ENCODE peak calls at places on chromosome 18, in seven cellular contexts. N is sigmoid colon, U is dorsolateral prefrontal cortex, T is cardiac fibroblast, B is ovary, O is AG04450, W is left ventricle myocardium inferior. J is an unnamed sample.

GRCh38 chr18:34086370-34086769 is 138.3 kb downstream of the NOL4 start:
- DNase-seq in N (no peak), U (no peak), T (no peak), B (no peak), O (no peak), W (no peak), J (no peak)

GRCh38 chr18:21958256-21958655 is 211.1 kb upstream of the GATA6 start:
- DNase-seq in N (no peak), U (no peak), T (no peak), B (no peak), O (no peak), W (no peak), J (no peak)

GRCh38 chr18:75105551-75106254 is 103.2 kb downstream of the PTGR3 start:
- DNase-seq in N (no peak), U (no peak), T (no peak), B (no peak), O (no peak), W (no peak), J (no peak)

GRCh38 chr18:58541137-58541788 is 87.6 kb downstream of the ALPK2 start:
- DNase-seq in N (no peak), U (no peak), T (peak; percentile 44), B (no peak), O (no peak), W (no peak), J (peak; percentile 61)

GRCh38 chr18:36572135-36572856 is 256.5 kb downstream of the TPGS2 start:
- DNase-seq in N (no peak), U (peak; percentile 27), T (peak; percentile 68), B (peak; percentile 51), O (no peak), W (no peak), J (peak; percentile 60)

GRCh38 chr18:76005632-76006031 is 489.4 kb downstream of the ZNF516 start:
- DNase-seq in N (no peak), U (no peak), T (no peak), B (no peak), O (no peak), W (no peak), J (no peak)

GRCh38 chr18:68181956-68182355 is 533.0 kb downstream of the TMX3 start:
- DNase-seq in N (no peak), U (no peak), T (peak; percentile 38), B (no peak), O (no peak), W (no peak), J (no peak)

GRCh38 chr18:60411715-60412114 is 39.1 kb upstream of the MC4R start:
- DNase-seq in N (no peak), U (no peak), T (no peak), B (no peak), O (no peak), W (no peak), J (peak; percentile 4)

GRCh38 chr18:8998481-8999217 is 103.8 kb upstream of the NDUFV2 start:
- DNase-seq in N (no peak), U (no peak), T (peak; percentile 55), B (no peak), O (no peak), W (no peak), J (peak; percentile 30)

GRCh38 chr18:10147752-10148151 is 233.9 kb downstream of the VAPA start:
- DNase-seq in N (no peak), U (no peak), T (no peak), B (no peak), O (no peak), W (no peak), J (no peak)

GRCh38 chr18:59155140-59155539 is 15.5 kb downstream of the SEC11C start:
- DNase-seq in N (no peak), U (no peak), T (peak; percentile 45), B (no peak), O (peak; percentile 58), W (no peak), J (peak; percentile 19)

GRCh38 chr18:51339866-51340265 is 142.4 kb upstream of the MEX3C start:
- DNase-seq in N (no peak), U (no peak), T (peak; percentile 46), B (no peak), O (no peak), W (no peak), J (peak; percentile 72)

GRCh38 chr18:27605107-27605834 is 420.2 kb upstream of the CHST9 start:
- DNase-seq in N (no peak), U (peak; percentile 58), T (peak; percentile 83), B (peak; percentile 29), O (peak; percentile 36), W (no peak), J (peak; percentile 83)

GRCh38 chr18:13268035-13268700 is 49.6 kb downstream of the LDLRAD4 start:
- DNase-seq in N (peak; percentile 76), U (no peak), T (peak; percentile 2), B (no peak), O (no peak), W (no peak), J (no peak)

GRCh38 chr18:48199399-48199798 is 209.8 kb downstream of the ZBTB7C start:
- DNase-seq in N (no peak), U (no peak), T (no peak), B (no peak), O (no peak), W (no peak), J (no peak)

GRCh38 chr18:10784596-10785202 is 258.9 kb downstream of the NAPG start:
- DNase-seq in N (no peak), U (no peak), T (no peak), B (no peak), O (no peak), W (no peak), J (no peak)

GRCh38 chr18:70781860-70782453 is 493.1 kb downstream of the SOCS6 start:
- DNase-seq in N (no peak), U (peak; percentile 12), T (peak; percentile 60), B (no peak), O (peak; percentile 3), W (peak; percentile 15), J (peak; percentile 45)

GRCh38 chr18:53375641-53376040 is 848.8 kb downstream of the MBD2 start:
- DNase-seq in N (no peak), U (no peak), T (no peak), B (no peak), O (no peak), W (no peak), J (no peak)

GRCh38 chr18:11849845-11850747 is 1.1 kb upstream of the CHMP1B start:
- DNase-seq in N (peak; percentile 91), U (peak; percentile 63), T (peak; percentile 94), B (peak; percentile 64), O (peak; percentile 83), W (peak; percentile 49), J (peak; percentile 91)

GRCh38 chr18:39799010-39799409 is 2156.0 kb upstream of the PIK3C3 start:
- DNase-seq in N (no peak), U (no peak), T (no peak), B (no peak), O (no peak), W (no peak), J (peak; percentile 75)

GRCh38 chr18:37161491-37161890 is 332.6 kb downstream of the KIAA1328 start:
- DNase-seq in N (no peak), U (no peak), T (no peak), B (no peak), O (no peak), W (no peak), J (peak; percentile 59)

GRCh38 chr18:8816805-8817204 is 111.4 kb downstream of the MTCL1 start:
- DNase-seq in N (no peak), U (no peak), T (peak; percentile 53), B (no peak), O (no peak), W (no peak), J (no peak)

GRCh38 chr18:13496691-13497281 is 229.6 kb downstream of the FAM210A start:
- DNase-seq in N (peak; percentile 17), U (no peak), T (no peak), B (no peak), O (no peak), W (no peak), J (no peak)

GRCh38 chr18:12326711-12327460 is 18.8 kb downstream of the TUBB6 start:
- DNase-seq in N (peak; percentile 60), U (no peak), T (no peak), B (no peak), O (no peak), W (no peak), J (no peak)

GRCh38 chr18:44911773-44912172 is 231.1 kb downstream of the SETBP1 start:
- DNase-seq in N (no peak), U (no peak), T (no peak), B (no peak), O (no peak), W (no peak), J (no peak)
- H3K4me3 ChIP-seq in N (no peak overlapping the region), U (no peak overlapping the region), T (no peak overlapping the region), B (no peak overlapping the region), O (no peak overlapping the region), W (no peak overlapping the region), J (no peak overlapping the region)

DNA sequence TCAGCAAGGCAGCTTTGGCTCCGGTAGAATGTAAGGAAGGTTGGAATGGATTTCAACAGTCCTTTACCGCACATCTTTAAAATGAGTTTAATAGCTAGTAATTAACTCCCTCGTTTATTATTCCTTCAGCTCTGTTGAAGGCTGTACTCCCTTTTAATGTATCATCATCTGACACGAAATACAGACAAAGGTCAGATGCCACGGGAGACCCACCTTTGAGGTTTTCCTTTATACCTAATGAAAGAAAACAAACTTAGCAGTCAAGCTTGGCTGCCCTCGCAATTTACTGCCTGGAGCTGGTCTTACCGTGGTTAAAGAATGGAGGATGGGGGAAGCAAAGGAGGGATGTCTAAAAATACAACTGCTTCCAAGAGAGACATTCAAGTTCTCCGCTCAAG is 1.1 kb downstream of the TMEM200C start:
- DNase-seq in N (no peak), U (no peak), T (no peak), B (no peak), O (no peak), W (no peak), J (no peak)
- H3K4me3 ChIP-seq in N (peak overlapping the region; percentile 39), U (peak overlapping the region; percentile 74), T (no peak overlapping the region), B (no peak overlapping the region), O (peak overlapping the region; percentile 74), W (peak overlapping the region; percentile 64), J (no peak overlapping the region)

GRCh38 chr18:56987236-56987635 is 159.7 kb upstream of the BOD1L2 start:
- DNase-seq in N (no peak), U (no peak), T (no peak), B (no peak), O (no peak), W (no peak), J (no peak)
- H3K4me3 ChIP-seq in N (no peak overlapping the region), U (no peak overlapping the region), T (no peak overlapping the region), B (no peak overlapping the region), O (no peak overlapping the region), W (no peak overlapping the region), J (no peak overlapping the region)

DNA sequence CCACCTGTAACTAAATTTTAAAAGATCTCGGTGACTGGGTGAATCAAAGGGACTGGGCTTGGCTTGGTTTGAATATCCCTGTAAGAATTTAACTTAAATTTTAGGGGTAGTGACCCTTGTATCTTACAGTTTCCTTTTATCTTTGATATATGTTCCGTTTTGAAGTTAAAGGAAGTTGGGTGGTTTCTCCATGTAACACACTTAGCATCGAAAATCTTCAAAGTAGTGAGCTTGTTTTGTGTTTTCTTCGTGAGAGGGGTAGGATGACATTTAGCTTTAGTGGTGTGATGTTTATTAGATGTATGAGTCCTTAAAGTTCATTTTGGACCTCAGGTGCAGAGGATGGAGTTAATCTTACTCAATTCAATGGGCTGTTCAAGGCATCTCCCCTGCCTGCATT is 1.6 kb downstream of the WDR7 start:
- DNase-seq in N (no peak), U (no peak), T (no peak), B (no peak), O (no peak), W (no peak), J (no peak)
- H3K4me3 ChIP-seq in N (no peak overlapping the region), U (peak overlapping the region; percentile 74), T (no peak overlapping the region), B (no peak overlapping the region), O (no peak overlapping the region), W (peak overlapping the region; percentile 88), J (no peak overlapping the region)

J was measured in epithelial cell of esophagus.